ENCODE peak calls at places on chromosomes 16 and 17, in seven cellular contexts. E is cardiac muscle cell, C is thoracic aorta, Q is RWPE2, M is stomach, W is bronchial epithelial cell, B is astrocyte of the spinal cord. X is an unnamed sample.
A peak's percentile ranks its signal among the peaks of the same experiment; 100 is the strongest.

GRCh38 chr17:2027528-2028233 is 2.3 kb upstream of the DPH1 start:
- DNase-seq in C (no peak), M (no peak), E (no peak), W (no peak), B (no peak), Q (no peak), X (peak; percentile 65)

GRCh38 chr17:28335959-28336871 is 654 bp downstream of the TNFAIP1 start:
- DNase-seq in C (no peak), W (peak; percentile 97), B (peak; percentile 91), Q (peak; percentile 86), E (peak; percentile 83), M (peak; percentile 68), X (peak; percentile 79)

GRCh38 chr16:1940273-1941161 is 2.5 kb downstream of the MSRB1 start:
- DNase-seq in Q (no peak), W (no peak), M (no peak), B (no peak), C (no peak), E (no peak), X (no peak)

GRCh38 chr17:43908111-43908721 is 880 bp upstream of the MPP2 start:
- DNase-seq in C (peak; percentile 40), E (peak; percentile 78), Q (no peak), M (peak; percentile 65), B (peak; percentile 65), W (peak; percentile 47), X (peak; percentile 69)

GRCh38 chr17:17484451-17484899 is 7.7 kb downstream of the MED9 start:
- DNase-seq in Q (no peak), B (no peak), C (no peak), W (peak; percentile 27), E (no peak), M (no peak), X (peak; percentile 50)

GRCh38 chr17:38742431-38743308 is 5.5 kb downstream of the PCGF2 start:
- DNase-seq in Q (no peak), C (peak; percentile 54), B (peak; percentile 93), W (peak; percentile 61), M (no peak), E (no peak), X (peak; percentile 89)

GRCh38 chr16:54933281-54934150 is 2.9 kb downstream of the IRX5 start:
- DNase-seq in E (peak; percentile 46), Q (no peak), M (no peak), W (no peak), B (peak; percentile 42), C (no peak), X (no peak)

GRCh38 chr17:77865109-77865611 is 93.3 kb upstream of the TNRC6C start:
- DNase-seq in B (no peak), Q (no peak), W (no peak), C (no peak), E (no peak), M (no peak), X (peak; percentile 8)

GRCh38 chr17:56153215-56153614 is at the start of gene ANKFN1:
- DNase-seq in E (no peak), M (no peak), C (no peak), Q (no peak), B (no peak), W (no peak), X (no peak)

GRCh38 chr16:6846452-6846851 is 486.2 kb upstream of the RBFOX1 start:
- DNase-seq in M (no peak), C (no peak), Q (no peak), W (no peak), B (no peak), E (no peak), X (no peak)

GRCh38 chr16:19823322-19823721 is 61.3 kb downstream of the GPRC5B start:
- DNase-seq in E (no peak), B (no peak), W (no peak), M (no peak), Q (no peak), C (no peak), X (no peak)

GRCh38 chr16:55502801-55503366 is 6.0 kb upstream of the LPCAT2 start:
- DNase-seq in B (peak; percentile 98), M (peak; percentile 97), E (peak; percentile 78), Q (no peak), W (no peak), C (no peak), X (peak; percentile 94)

GRCh38 chr17:79740413-79740812 is 9.7 kb downstream of the ENPP7 start:
- DNase-seq in Q (no peak), B (no peak), W (no peak), M (no peak), E (peak; percentile 71), C (no peak), X (no peak)

GRCh38 chr17:37710344-37710886 is 34.4 kb downstream of the HNF1B start:
- DNase-seq in Q (no peak), E (no peak), M (peak; percentile 99), B (peak; percentile 86), C (no peak), W (peak; percentile 62), X (peak; percentile 28)

GRCh38 chr17:57861000-57861736 is 11.3 kb upstream of the MRPS23 start:
- DNase-seq in M (peak; percentile 84), B (peak; percentile 63), C (peak; percentile 36), E (no peak), Q (no peak), W (no peak), X (no peak)

GRCh38 chr17:82226170-82226808 is 2.6 kb upstream of the SLC16A3 start:
- DNase-seq in Q (no peak), C (no peak), M (no peak), B (no peak), E (no peak), W (no peak), X (no peak)

GRCh38 chr17:82226809-82227628 is 1.8 kb upstream of the SLC16A3 start:
- DNase-seq in B (no peak), M (no peak), C (no peak), Q (no peak), W (no peak), E (no peak), X (no peak)

GRCh38 chr17:82228842-82229685 is at the start of gene SLC16A3:
- DNase-seq in E (peak; percentile 88), W (peak; percentile 45), M (peak; percentile 76), B (peak; percentile 63), C (no peak), Q (no peak), X (peak; percentile 69)

GRCh38 chr17:82228278-82228841 is 482 bp upstream of the SLC16A3 start:
- DNase-seq in C (no peak), M (peak; percentile 72), W (no peak), B (no peak), Q (no peak), E (no peak), X (no peak)

DNA sequence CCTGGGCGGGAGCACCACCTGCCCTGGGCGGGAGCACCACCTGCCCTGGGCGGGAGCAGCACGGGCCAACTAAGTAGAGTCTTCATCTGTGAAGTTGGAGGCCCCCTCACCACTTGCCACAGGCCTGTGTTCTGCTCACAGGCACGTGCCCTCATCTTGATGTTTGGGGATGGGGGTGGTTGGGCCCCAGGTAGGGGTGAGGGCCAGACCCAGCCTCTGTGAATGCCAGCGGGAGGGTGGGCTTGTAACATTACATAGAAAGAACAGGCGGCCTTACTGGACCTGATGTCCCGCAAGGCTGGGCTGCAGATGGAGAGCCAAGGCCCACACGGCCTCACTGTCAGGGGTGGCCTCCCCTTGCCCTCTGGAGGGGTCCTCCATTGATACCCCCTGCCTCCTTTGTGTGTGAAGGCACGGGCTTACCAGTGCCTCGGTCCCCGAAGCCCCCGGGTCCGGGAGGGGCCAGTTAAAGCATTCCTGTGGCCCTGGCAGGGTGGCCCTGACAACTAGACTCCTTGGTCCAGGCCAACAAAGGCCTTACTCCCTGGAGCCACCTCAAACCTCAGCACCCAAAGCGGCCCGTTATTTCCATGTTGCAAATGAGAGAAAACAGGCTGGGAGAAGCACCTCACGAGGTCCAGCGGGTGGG is 1.1 kb upstream of the SLC16A3 start:
- DNase-seq in E (no peak), B (no peak), C (no peak), Q (no peak), M (no peak), W (no peak), X (no peak)
- H3K4me3 ChIP-seq in E (peak overlapping the region; percentile 98), B (peak overlapping the region; percentile 38), C (peak overlapping the region; percentile 91), Q (peak overlapping the region; percentile 99), M (peak overlapping the region; percentile 75), W (peak overlapping the region; percentile 89), X (no peak overlapping the region)

DNA sequence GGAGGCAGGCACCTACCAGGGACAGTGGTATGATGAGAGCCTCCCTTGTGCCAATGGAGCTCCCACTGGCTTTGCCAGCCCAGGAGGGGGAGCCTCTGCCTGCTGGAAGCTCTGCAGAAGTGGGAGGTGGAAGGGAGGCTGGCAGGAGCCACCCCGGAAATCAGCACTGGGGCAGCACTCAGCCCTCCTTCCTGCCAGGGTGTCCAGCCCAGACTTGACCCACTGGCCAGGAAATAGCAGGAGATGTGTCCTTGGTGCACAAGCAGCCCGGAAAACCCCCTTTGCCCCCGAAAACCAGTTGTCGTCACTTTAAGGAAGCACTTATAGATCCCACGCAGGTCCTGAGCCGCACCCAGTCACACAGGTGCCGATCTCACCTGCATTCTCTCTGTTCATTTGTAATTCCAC is 49.3 kb upstream of the CACNG4 start:
- DNase-seq in B (no peak), W (peak; percentile 57), M (peak; percentile 52), C (no peak), Q (peak; percentile 87), E (no peak), X (no peak)
- TF ChIP-seq CTCF in B (peak; percentile 5), W (peak; percentile 92), M (peak; percentile 36), C (no peak), Q (peak; percentile 84), E (no peak), X (no peak)

GRCh38 chr16:82011199-82011641 is at the start of gene SDR42E1:
- DNase-seq in M (peak; percentile 80), E (no peak), C (no peak), W (peak; percentile 64), B (no peak), Q (peak; percentile 85), X (no peak)
- H3K4me3 ChIP-seq in M (peak within 1 kb of the TSS; percentile 69), E (no peak within 1 kb of the TSS), C (peak within 1 kb of the TSS; percentile 55), W (peak within 1 kb of the TSS; percentile 79), B (peak within 1 kb of the TSS; percentile 22), Q (peak within 1 kb of the TSS; percentile 65), X (no peak within 1 kb of the TSS)

GRCh38 chr16:53024045-53024444 is 28.7 kb downstream of the CHD9NB start:
- DNase-seq in W (no peak), Q (no peak), B (no peak), C (no peak), E (no peak), M (no peak), X (no peak)

GRCh38 chr16:53018834-53019416 is 33.8 kb downstream of the CHD9NB start:
- DNase-seq in M (no peak), E (no peak), W (no peak), C (no peak), B (no peak), Q (no peak), X (no peak)

GRCh38 chr16:53022374-53022773 is 30.3 kb downstream of the CHD9NB start:
- DNase-seq in Q (no peak), C (no peak), W (peak; percentile 47), B (peak; percentile 50), M (peak; percentile 39), E (peak; percentile 76), X (peak; percentile 52)
- TF ChIP-seq CTCF in Q (peak; percentile 80), C (peak; percentile 26), W (peak; percentile 61), B (peak; percentile 61), M (peak; percentile 49), E (peak; percentile 69), X (peak; percentile 62)